ENCODE peak calls at places on chromosomes 5 and 9, in six cellular contexts. Q is activated CD4-positive, alpha-beta T cell treated with anti-CD3 and anti-CD28 coated beads for 48 hours; B is mucosa of descending colon; I is cardiac muscle cell; L is adrenal gland; P is AG09319. C is an unnamed sample.

GRCh38 chr9:98129451-98129881 is 10.4 kb upstream of the TRIM14 start:
- DNase-seq in Q (no peak), B (no peak), I (no peak), L (no peak), P (no peak), C (no peak)

GRCh38 chr5:180563994-180564393 is 27.3 kb downstream of the SCGB3A1 start:
- DNase-seq in Q (peak), B (no peak), I (no peak), L (no peak), P (no peak), C (no peak)

GRCh38 chr9:124206391-124206790 is 51.4 kb upstream of the NEK6 start:
- DNase-seq in Q (no peak), B (no peak), I (no peak), L (no peak), P (no peak), C (no peak)

GRCh38 chr5:74576941-74577456 is 63.5 kb downstream of the ENC1 start:
- DNase-seq in Q (peak), B (peak), I (no peak), L (no peak), P (peak), C (no peak)

GRCh38 chr9:136538599-136539426 is 7.0 kb downstream of the NOTCH1 start:
- DNase-seq in Q (peak), B (peak), I (no peak), L (no peak), P (no peak), C (no peak)

GRCh38 chr9:93456504-93456903 is 3.1 kb upstream of the FAM120AOS start:
- DNase-seq in Q (no peak), B (peak), I (no peak), L (no peak), P (no peak), C (no peak)

GRCh38 chr9:81964216-81965171 is 21.2 kb downstream of the SPATA31D3 start:
- DNase-seq in Q (no peak), B (no peak), I (no peak), L (no peak), P (peak), C (no peak)

GRCh38 chr9:73869261-73869660 is 627.9 kb upstream of the RORB start:
- DNase-seq in Q (peak), B (peak), I (no peak), L (no peak), P (no peak), C (peak)

GRCh38 chr5:83567741-83568530 is 96.4 kb downstream of the VCAN start:
- DNase-seq in Q (no peak), B (no peak), I (no peak), L (no peak), P (peak), C (peak)

GRCh38 chr9:83503881-83504280 is 34.3 kb downstream of the FRMD3 start:
- DNase-seq in Q (no peak), B (no peak), I (no peak), L (no peak), P (no peak), C (no peak)

GRCh38 chr5:1320436-1321344 is 24.2 kb downstream of the CLPTM1L start:
- DNase-seq in Q (no peak), B (no peak), I (no peak), L (peak), P (no peak), C (no peak)

GRCh38 chr5:154264549-154265196 is 74.1 kb downstream of the GALNT10 start:
- DNase-seq in Q (no peak), B (no peak), I (no peak), L (no peak), P (no peak), C (no peak)

GRCh38 chr5:131996210-131997025 is 15.0 kb downstream of the ACSL6 start:
- DNase-seq in Q (no peak), B (no peak), I (no peak), L (no peak), P (no peak), C (no peak)

GRCh38 chr9:83620841-83621636 is 1.9 kb upstream of the IDNK start:
- DNase-seq in Q (peak), B (peak), I (peak), L (peak), P (no peak), C (no peak)

GRCh38 chr5:139845846-139846681 is 50.5 kb downstream of the PSD2 start:
- DNase-seq in Q (no peak), B (no peak), I (no peak), L (no peak), P (no peak), C (no peak)

GRCh38 chr5:149583394-149583793 is 2.1 kb downstream of the ARHGEF37 start:
- DNase-seq in Q (no peak), B (peak), I (no peak), L (no peak), P (no peak), C (peak)

GRCh38 chr5:72178910-72179815 is 71.9 kb downstream of the MAP1B start:
- DNase-seq in Q (no peak), B (peak), I (no peak), L (peak), P (peak), C (peak)

GRCh38 chr9:114151426-114151956 is 3.8 kb upstream of the COL27A1 start:
- DNase-seq in Q (no peak), B (no peak), I (no peak), L (no peak), P (no peak), C (no peak)

GRCh38 chr5:174259691-174260420 is 214.3 kb downstream of the NSG2 start:
- DNase-seq in Q (no peak), B (no peak), I (no peak), L (no peak), P (no peak), C (no peak)